ENCODE peak calls at places on chromosomes 6 and 20, in four cellular contexts. U is HCT116, P is K562, T is HepG2. M is an unnamed sample.

GRCh38 chr6:37433657-37434271 is 743 bp downstream of the CMTR1 start:
- DNase-seq in P (peak; percentile 42), T (peak; percentile 16), U (no peak), M (no peak)

GRCh38 chr20:57872816-57873409 is 163.1 kb upstream of the PMEPA1 start:
- DNase-seq in U (no peak), P (no peak), T (no peak), M (no peak)

GRCh38 chr20:53463101-53463972 is 130.3 kb downstream of the ZNF217 start:
- DNase-seq in T (no peak), P (no peak), U (no peak), M (no peak)

GRCh38 chr20:709864-710761 is 34.5 kb upstream of the SCRT2 start:
- DNase-seq in P (no peak), T (no peak), U (no peak), M (no peak)

GRCh38 chr20:31497838-31498540 is 16.3 kb upstream of the HM13 start:
- DNase-seq in P (peak; percentile 76), T (no peak), U (peak; percentile 15), M (no peak)

GRCh38 chr6:112939543-112939942 is 592.4 kb downstream of the RFPL4B start:
- DNase-seq in U (no peak), P (no peak), T (no peak), M (no peak)

GRCh38 chr20:8095648-8096572 is 36.2 kb upstream of the PLCB1 start:
- DNase-seq in P (no peak), T (no peak), U (no peak), M (no peak)

GRCh38 chr6:113833537-113833936 is 23.6 kb upstream of the MARCKS start:
- DNase-seq in P (no peak), T (no peak), U (no peak), M (no peak)

GRCh38 chr6:73954843-73955242 is 258.8 kb downstream of the CD109 start:
- DNase-seq in U (no peak), T (no peak), P (no peak), M (no peak)

GRCh38 chr20:823326-823902 is 10.1 kb upstream of the FAM110A start:
- DNase-seq in U (no peak), P (no peak), T (no peak), M (no peak)

GRCh38 chr6:15626878-15627683 is 35.7 kb downstream of the DTNBP1 start:
- DNase-seq in P (peak; percentile 32), U (no peak), T (no peak), M (no peak)

GRCh38 chr6:156107514-156108150 is 652.0 kb upstream of the NOX3 start:
- DNase-seq in T (no peak), P (no peak), U (no peak), M (no peak)

GRCh38 chr6:3798211-3798909 is 46.8 kb upstream of the PXDC1 start:
- DNase-seq in P (no peak), U (no peak), T (no peak), M (no peak)

GRCh38 chr6:47476794-47477496 is 644 bp upstream of the CD2AP start:
- DNase-seq in T (peak; percentile 18), U (no peak), P (no peak), M (no peak)

GRCh38 chr6:13500264-13500663 is 12.9 kb upstream of the GFOD1 start:
- DNase-seq in U (no peak), P (no peak), T (no peak), M (no peak)
- TF ChIP-seq TCF7L2 in U (no peak), P (no peak), T (no peak), M (no peak)

GRCh38 chr6:39688494-39688893 is 36.7 kb downstream of the KIF6 start:
- DNase-seq in P (no peak), U (no peak), T (no peak), M (no peak)
- TF ChIP-seq TCF7L2 in P (no peak), U (no peak), T (no peak), M (no peak)

GRCh38 chr6:119186490-119186889 is 108.0 kb upstream of the FAM184A start:
- DNase-seq in U (no peak), P (no peak), T (no peak), M (no peak)
- TF ChIP-seq TCF7L2 in U (no peak), P (no peak), T (no peak), M (no peak)

GRCh38 chr20:49482621-49483017 is at the start of gene KCNB1:
- DNase-seq in P (peak; percentile 94), U (no peak), T (peak; percentile 59), M (no peak)
- TF ChIP-seq TCF7L2 in P (no peak), U (no peak), T (no peak), M (no peak)

GRCh38 chr6:1864496-1864895 is 254.8 kb downstream of the FOXC1 start:
- DNase-seq in P (no peak), T (peak; percentile 28), U (no peak), M (no peak)

GRCh38 chr6:1862411-1862810 is 252.7 kb downstream of the FOXC1 start:
- DNase-seq in U (no peak), P (no peak), T (no peak), M (no peak)

GRCh38 chr6:1867197-1867596 is 257.5 kb downstream of the FOXC1 start:
- DNase-seq in P (no peak), U (no peak), T (no peak), M (no peak)

GRCh38 chr6:1868561-1869261 is 259.0 kb downstream of the FOXC1 start:
- DNase-seq in U (no peak), T (no peak), P (no peak), M (no peak)

DNA sequence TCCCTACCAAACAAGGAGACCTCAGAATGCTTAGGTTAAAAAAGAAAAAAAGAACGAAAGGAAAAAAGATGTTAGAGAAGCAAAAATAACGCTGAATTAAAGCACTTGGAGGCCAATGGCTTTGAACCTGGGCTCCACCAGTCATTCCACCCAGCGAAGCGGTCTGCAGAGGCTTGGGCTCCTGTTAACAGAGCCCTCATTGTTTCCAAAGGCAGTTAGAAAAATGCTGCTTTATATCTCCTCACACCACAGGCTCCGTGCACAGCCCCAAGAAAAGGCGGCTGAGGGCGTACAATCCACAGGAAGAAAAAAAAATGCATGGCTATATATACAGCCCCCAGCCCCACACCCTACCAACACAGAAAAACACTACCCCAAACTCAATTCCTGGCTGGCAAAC is 255.9 kb downstream of the FOXC1 start:
- DNase-seq in T (peak; percentile 25), U (no peak), P (no peak), M (no peak)
- TF ChIP-seq TCF7L2 in T (no peak), U (no peak), P (no peak), M (no peak)

DNA sequence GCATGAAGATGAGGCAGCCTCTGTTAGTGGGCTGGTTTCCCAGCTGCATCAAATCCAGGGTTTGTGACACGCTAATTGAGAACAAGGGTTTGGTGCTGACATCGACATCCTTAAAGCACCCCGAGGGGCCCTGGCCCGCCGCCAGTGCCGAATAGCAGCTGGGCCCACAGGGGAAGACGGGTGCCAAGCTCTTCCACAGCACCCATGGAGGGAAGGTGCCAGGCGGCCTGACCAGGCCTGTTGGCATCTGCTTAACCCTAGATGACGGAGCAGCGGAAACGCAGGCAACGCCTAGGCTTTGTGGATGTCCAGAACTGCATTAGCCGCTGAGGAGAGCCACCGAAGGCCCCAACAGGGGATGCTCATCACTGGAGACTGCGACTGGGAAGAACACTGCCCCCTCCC is 16.0 kb downstream of the UQCC2 start:
- DNase-seq in U (no peak), P (no peak), T (no peak), M (no peak)
- TF ChIP-seq TCF7L2 in U (no peak), P (no peak), T (no peak), M (no peak)

GRCh38 chr20:5065489-5066383 is 54.0 kb downstream of the PCNA start:
- DNase-seq in U (peak; percentile 88), T (peak; percentile 84), P (no peak), M (peak; percentile 62)

GRCh38 chr20:5056801-5057599 is 55.7 kb upstream of the SLC23A2 start:
- DNase-seq in T (peak; percentile 69), P (peak; percentile 58), U (peak; percentile 26), M (no peak)

GRCh38 chr20:5058873-5059272 is 57.6 kb upstream of the SLC23A2 start:
- DNase-seq in U (no peak), T (no peak), P (no peak), M (no peak)

DNA sequence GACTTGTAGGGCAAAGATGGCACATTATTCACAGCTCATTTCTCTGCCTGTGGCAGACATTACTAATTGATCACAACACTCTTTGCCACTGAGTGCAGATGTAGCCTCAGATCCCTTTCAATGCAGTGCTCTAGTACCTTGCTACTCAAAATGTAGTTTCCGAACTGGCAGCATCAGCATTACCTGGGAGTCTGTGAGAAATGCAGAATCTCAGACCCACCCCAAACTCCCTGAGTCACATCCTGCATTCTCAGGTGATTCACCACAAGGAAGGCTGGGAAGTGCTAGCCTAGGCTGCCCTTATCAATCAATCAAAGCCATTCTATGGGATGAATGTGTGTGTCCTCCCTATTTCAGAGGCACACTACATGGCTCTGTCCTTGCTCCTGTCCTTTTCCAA is 58.5 kb downstream of the PCNA start:
- DNase-seq in P (no peak), T (peak; percentile 65), U (peak; percentile 89), M (peak; percentile 68)
- TF ChIP-seq TCF7L2 in P (no peak), T (no peak), U (no peak), M (no peak)

DNA sequence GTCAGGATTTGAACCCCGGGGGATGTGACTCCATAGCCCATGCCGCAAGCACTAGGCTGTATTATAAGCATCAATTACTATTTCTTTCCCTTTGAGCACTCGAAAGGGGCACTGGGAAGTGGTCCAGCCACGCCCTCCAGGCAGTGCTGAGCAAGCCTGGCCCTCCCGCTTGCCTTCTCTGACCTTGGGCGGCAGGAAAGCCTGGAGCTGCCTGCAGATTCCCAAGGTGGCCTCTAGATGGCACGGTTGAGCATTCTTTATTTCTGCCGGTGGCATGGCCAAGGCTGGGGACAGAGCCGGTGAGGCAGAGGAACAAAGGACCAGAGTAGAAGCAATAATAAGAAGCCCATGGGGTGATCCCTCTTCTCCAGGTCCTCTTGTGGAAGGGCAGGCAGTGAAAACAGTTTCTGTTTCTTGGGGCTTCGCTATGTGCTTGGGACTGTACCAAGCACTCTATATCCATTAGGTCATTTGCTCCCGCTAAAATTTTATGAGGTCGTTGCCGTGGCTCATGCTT is 32.0 kb downstream of the ARHGAP40 start:
- DNase-seq in U (peak; percentile 44), P (peak; percentile 88), T (peak; percentile 71), M (no peak)
- TF ChIP-seq TCF7L2 in U (no peak), P (no peak), T (no peak), M (no peak)